ENCODE peak calls at places on chromosomes 12 and 14, in five cellular contexts. W is foreskin melanocyte; S is effector memory CD8-positive, alpha-beta T cell; G is NCI-H1417; R is RKO. Y is an unnamed sample.
A peak's percentile ranks its signal among the peaks of the same experiment; 100 is the strongest.

GRCh38 chr14:97824218-97824617 is 1027.0 kb downstream of the VRK1 start:
- DNase-seq in W (no peak), S (no peak), G (no peak), R (no peak), Y (no peak)

GRCh38 chr12:75705749-75706719 is 194.6 kb upstream of the KRR1 start:
- DNase-seq in W (no peak), S (no peak), G (no peak), R (no peak), Y (peak; percentile 40)

GRCh38 chr12:109995366-109995702 is 834 bp downstream of the GIT2 start:
- DNase-seq in W (no peak), S (no peak), G (no peak), R (no peak), Y (no peak)

GRCh38 chr14:21070610-21071224 is 613 bp downstream of the ARHGEF40 start:
- DNase-seq in W (no peak), S (peak; percentile 18), G (peak; percentile 84), R (peak; percentile 61), Y (peak; percentile 36)

GRCh38 chr14:102659797-102660196 is 67.3 kb downstream of the RCOR1 start:
- DNase-seq in W (peak; percentile 40), S (no peak), G (no peak), R (peak; percentile 14), Y (no peak)

GRCh38 chr14:58659846-58660245 is 22.1 kb downstream of the DACT1 start:
- DNase-seq in W (no peak), S (no peak), G (no peak), R (no peak), Y (peak; percentile 6)

GRCh38 chr12:6476496-6476895 is 6.0 kb upstream of the VAMP1 start:
- DNase-seq in W (no peak), S (no peak), G (no peak), R (no peak), Y (no peak)

GRCh38 chr12:83461326-83461985 is 774.8 kb downstream of the TMTC2 start:
- DNase-seq in W (no peak), S (no peak), G (no peak), R (no peak), Y (no peak)

GRCh38 chr14:96409701-96410100 is 17.8 kb downstream of the AK7 start:
- DNase-seq in W (no peak), S (no peak), G (no peak), R (peak; percentile 69), Y (no peak)

GRCh38 chr14:94145902-94146527 is 16.6 kb upstream of the IFI27L2 start:
- DNase-seq in W (no peak), S (no peak), G (peak; percentile 96), R (no peak), Y (no peak)

GRCh38 chr14:29906256-29906885 is 21.3 kb downstream of the PRKD1 start:
- DNase-seq in W (no peak), S (no peak), G (peak; percentile 36), R (no peak), Y (no peak)

GRCh38 chr14:61212546-61212945 is 68.6 kb downstream of the TMEM30B start:
- DNase-seq in W (no peak), S (no peak), G (no peak), R (no peak), Y (no peak)

Y was measured in pons.